ENCODE peak calls at places on chromosomes 16 and 17, in six cellular contexts. One of them, this sample, is unnamed.

GRCh38 chr16:72833969-72834368 is 214.0 kb downstream of the ZFHX3 start:
- DNase-seq in psoas muscle: no peak
- DNase-seq in cardiac fibroblast: no peak
- DNase-seq in PC-9: no peak
- DNase-seq in fibroblast of mammary gland: no peak
- DNase-seq in AG04450: no peak
- DNase-seq in this sample: no peak

GRCh38 chr17:83186751-83187421 is 107.5 kb downstream of the METRNL start:
- DNase-seq in psoas muscle: no peak
- DNase-seq in cardiac fibroblast: no peak
- DNase-seq in PC-9: no peak
- DNase-seq in fibroblast of mammary gland: no peak
- DNase-seq in AG04450: no peak
- DNase-seq in this sample: no peak

GRCh38 chr16:28087675-28088285 is 24.3 kb upstream of the GSG1L start:
- DNase-seq in psoas muscle: no peak
- DNase-seq in cardiac fibroblast: no peak
- DNase-seq in PC-9: no peak
- DNase-seq in fibroblast of mammary gland: no peak
- DNase-seq in AG04450: no peak
- DNase-seq in this sample: no peak

GRCh38 chr17:58229881-58230280 is 8.5 kb upstream of the LPO start:
- DNase-seq in psoas muscle: no peak
- DNase-seq in cardiac fibroblast: no peak
- DNase-seq in PC-9: no peak
- DNase-seq in fibroblast of mammary gland: no peak
- DNase-seq in AG04450: no peak
- DNase-seq in this sample: no peak

GRCh38 chr16:30649725-30650368 is 913 bp upstream of the PRR14 start:
- DNase-seq in psoas muscle: peak; percentile 46
- DNase-seq in cardiac fibroblast: no peak
- DNase-seq in PC-9: no peak
- DNase-seq in fibroblast of mammary gland: no peak
- DNase-seq in AG04450: no peak
- DNase-seq in this sample: no peak

GRCh38 chr17:68585643-68586042 is 15.5 kb downstream of the FAM20A start:
- DNase-seq in psoas muscle: no peak
- DNase-seq in cardiac fibroblast: no peak
- DNase-seq in PC-9: no peak
- DNase-seq in fibroblast of mammary gland: no peak
- DNase-seq in AG04450: no peak
- DNase-seq in this sample: no peak

GRCh38 chr17:37726248-37726647 is 18.6 kb downstream of the HNF1B start:
- DNase-seq in psoas muscle: no peak
- DNase-seq in cardiac fibroblast: no peak
- DNase-seq in PC-9: no peak
- DNase-seq in fibroblast of mammary gland: no peak
- DNase-seq in AG04450: no peak
- DNase-seq in this sample: no peak

GRCh38 chr17:46726106-46726670 is 92.3 kb downstream of the WNT3 start:
- DNase-seq in psoas muscle: no peak
- DNase-seq in cardiac fibroblast: peak; percentile 12
- DNase-seq in PC-9: no peak
- DNase-seq in fibroblast of mammary gland: peak; percentile 61
- DNase-seq in AG04450: no peak
- DNase-seq in this sample: no peak

GRCh38 chr17:34633351-34633750 is 54.0 kb downstream of the TMEM132E start:
- DNase-seq in psoas muscle: no peak
- DNase-seq in cardiac fibroblast: no peak
- DNase-seq in PC-9: no peak
- DNase-seq in fibroblast of mammary gland: no peak
- DNase-seq in AG04450: no peak
- DNase-seq in this sample: no peak

GRCh38 chr17:30449480-30449879 is 27.7 kb upstream of the GOSR1 start:
- DNase-seq in psoas muscle: no peak
- DNase-seq in cardiac fibroblast: peak; percentile 81
- DNase-seq in PC-9: no peak
- DNase-seq in fibroblast of mammary gland: peak; percentile 6
- DNase-seq in AG04450: no peak
- DNase-seq in this sample: peak; percentile 19

GRCh38 chr17:58534901-58535421 is 20.5 kb upstream of the MTMR4 start:
- DNase-seq in psoas muscle: no peak
- DNase-seq in cardiac fibroblast: peak; percentile 47
- DNase-seq in PC-9: no peak
- DNase-seq in fibroblast of mammary gland: peak; percentile 90
- DNase-seq in AG04450: no peak
- DNase-seq in this sample: peak; percentile 72

GRCh38 chr16:30637952-30638351 is 12.8 kb upstream of the PRR14 start:
- DNase-seq in psoas muscle: no peak
- DNase-seq in cardiac fibroblast: peak; percentile 58
- DNase-seq in PC-9: peak; percentile 31
- DNase-seq in fibroblast of mammary gland: peak; percentile 68
- DNase-seq in AG04450: no peak
- DNase-seq in this sample: peak; percentile 71

GRCh38 chr16:35431829-35432663 is 1972.6 kb downstream of the TP53TG3F start:
- DNase-seq in psoas muscle: no peak
- DNase-seq in cardiac fibroblast: no peak
- DNase-seq in PC-9: peak; percentile 46
- DNase-seq in fibroblast of mammary gland: no peak
- DNase-seq in AG04450: no peak
- DNase-seq in this sample: no peak

GRCh38 chr16:51109173-51109572 is 41.9 kb downstream of the SALL1 start:
- DNase-seq in psoas muscle: no peak
- DNase-seq in cardiac fibroblast: no peak
- DNase-seq in PC-9: no peak
- DNase-seq in fibroblast of mammary gland: no peak
- DNase-seq in AG04450: no peak
- DNase-seq in this sample: no peak

GRCh38 chr17:77319211-77320031 is 178.7 kb downstream of the SEC14L1 start:
- DNase-seq in psoas muscle: peak; percentile 91
- DNase-seq in cardiac fibroblast: peak; percentile 85
- DNase-seq in PC-9: peak; percentile 83
- DNase-seq in fibroblast of mammary gland: peak; percentile 91
- DNase-seq in AG04450: no peak
- DNase-seq in this sample: peak; percentile 79

GRCh38 chr17:27497696-27498095 is 41.4 kb downstream of the KSR1 start:
- DNase-seq in psoas muscle: no peak
- DNase-seq in cardiac fibroblast: no peak
- DNase-seq in PC-9: no peak
- DNase-seq in fibroblast of mammary gland: no peak
- DNase-seq in AG04450: no peak
- DNase-seq in this sample: no peak

GRCh38 chr16:22375117-22375962 is 921 bp upstream of the CDR2 start:
- DNase-seq in psoas muscle: no peak
- DNase-seq in cardiac fibroblast: no peak
- DNase-seq in PC-9: no peak
- DNase-seq in fibroblast of mammary gland: no peak
- DNase-seq in AG04450: no peak
- DNase-seq in this sample: no peak

GRCh38 chr16:4509420-4509819 is 29.2 kb downstream of the CDIP1 start:
- DNase-seq in psoas muscle: no peak
- DNase-seq in cardiac fibroblast: no peak
- DNase-seq in PC-9: no peak
- DNase-seq in fibroblast of mammary gland: no peak
- DNase-seq in AG04450: no peak
- DNase-seq in this sample: no peak

GRCh38 chr16:85552980-85553435 is 60.1 kb upstream of the GSE1 start:
- DNase-seq in psoas muscle: no peak
- DNase-seq in cardiac fibroblast: no peak
- DNase-seq in PC-9: no peak
- DNase-seq in fibroblast of mammary gland: no peak
- DNase-seq in AG04450: no peak
- DNase-seq in this sample: no peak
- H3K4me3 ChIP-seq in psoas muscle: peak overlapping the region; percentile 79
- H3K4me3 ChIP-seq in cardiac fibroblast: peak overlapping the region; percentile 25
- H3K4me3 ChIP-seq in PC-9: peak overlapping the region; percentile 72
- H3K4me3 ChIP-seq in fibroblast of mammary gland: peak overlapping the region; percentile 70
- H3K4me3 ChIP-seq in AG04450: peak overlapping the region; percentile 75
- H3K4me3 ChIP-seq in this sample: peak overlapping the region; percentile 70

DNA sequence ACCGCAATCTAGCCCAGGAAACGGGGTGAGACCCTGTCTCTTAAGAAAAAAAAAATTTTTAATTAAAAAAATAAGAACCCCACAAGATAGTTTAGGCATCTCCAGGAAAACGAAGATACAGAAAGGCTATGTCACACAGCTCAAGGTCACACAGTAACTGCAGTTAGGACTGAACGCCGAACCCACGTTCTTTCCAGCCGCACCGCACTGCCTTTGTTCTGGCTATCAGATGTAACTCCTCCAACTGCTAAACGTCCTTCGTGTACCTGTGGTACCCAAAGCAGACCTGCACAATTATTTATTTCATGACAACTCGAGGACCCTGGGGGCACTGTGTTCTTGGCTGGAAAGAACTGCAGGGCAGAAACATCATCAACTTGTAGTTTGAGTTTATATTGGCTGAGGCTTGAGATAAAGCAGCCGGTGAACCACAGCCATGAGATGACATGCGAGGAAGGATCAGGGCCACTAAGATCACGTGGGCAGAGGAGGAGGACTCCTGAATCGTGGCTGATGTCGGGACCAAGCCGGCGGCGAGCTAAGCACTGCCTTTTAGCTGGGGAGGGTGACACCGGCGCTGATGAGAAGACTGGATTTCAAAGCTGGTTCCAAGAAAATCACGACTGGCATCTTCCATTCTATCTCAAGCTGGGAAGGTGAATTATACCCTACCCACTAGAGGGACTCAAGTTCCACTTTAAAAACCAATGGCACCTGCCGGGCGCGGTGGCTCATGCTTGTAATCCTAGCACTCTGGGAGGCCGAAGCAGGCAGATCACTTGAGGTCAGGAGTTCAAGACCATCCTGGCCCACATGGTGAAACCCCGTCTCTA is 20.7 kb upstream of the MNT start:
- DNase-seq in psoas muscle: no peak
- DNase-seq in cardiac fibroblast: no peak
- DNase-seq in PC-9: peak; percentile 21
- DNase-seq in fibroblast of mammary gland: peak; percentile 33
- DNase-seq in AG04450: no peak
- DNase-seq in this sample: peak; percentile 58
- TF ChIP-seq CTCF in psoas muscle: peak; percentile 38
- TF ChIP-seq CTCF in cardiac fibroblast: no peak
- TF ChIP-seq CTCF in PC-9: peak; percentile 41
- TF ChIP-seq CTCF in fibroblast of mammary gland: peak; percentile 17
- TF ChIP-seq CTCF in AG04450: peak; percentile 47
- TF ChIP-seq CTCF in this sample: peak; percentile 47

DNA sequence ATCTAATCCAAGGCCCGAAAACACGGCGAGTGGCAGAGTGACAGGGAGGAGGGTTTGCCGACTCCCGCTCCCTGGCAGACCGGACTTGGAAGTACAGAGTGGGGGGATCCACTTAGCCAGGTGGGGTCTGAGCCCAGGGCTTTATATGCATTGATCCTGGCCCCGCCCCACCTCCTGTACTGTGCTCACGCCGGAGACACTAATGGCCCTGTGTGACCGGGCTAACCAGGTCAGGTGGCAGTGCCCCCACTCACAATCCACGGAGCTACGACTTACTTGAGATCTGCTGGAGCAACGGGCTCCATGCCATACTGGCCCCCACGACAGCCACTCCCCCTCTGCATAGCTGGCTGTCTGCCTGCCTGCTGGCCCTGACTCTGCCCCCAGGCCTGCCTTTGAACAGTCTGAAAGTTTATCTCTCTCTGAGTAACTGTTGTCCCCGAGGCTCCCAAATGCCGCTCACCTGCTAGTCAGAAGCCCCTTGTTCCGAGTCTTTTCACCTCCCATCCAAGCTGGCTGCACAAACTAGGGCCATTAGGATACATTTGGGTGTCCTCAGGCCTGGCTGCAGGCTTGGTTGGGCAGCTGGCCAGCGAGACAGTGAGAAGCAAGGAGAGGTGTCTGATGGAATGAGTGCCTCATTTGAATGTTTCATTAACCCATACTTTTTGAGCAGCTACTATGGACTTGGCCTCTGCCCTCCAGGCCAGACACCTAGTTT is 28.0 kb downstream of the CACNA1G start:
- DNase-seq in psoas muscle: no peak
- DNase-seq in cardiac fibroblast: peak; percentile 32
- DNase-seq in PC-9: no peak
- DNase-seq in fibroblast of mammary gland: no peak
- DNase-seq in AG04450: no peak
- DNase-seq in this sample: peak; percentile 14
- H3K4me3 ChIP-seq in psoas muscle: no peak overlapping the region
- H3K4me3 ChIP-seq in cardiac fibroblast: no peak overlapping the region
- H3K4me3 ChIP-seq in PC-9: no peak overlapping the region
- H3K4me3 ChIP-seq in fibroblast of mammary gland: no peak overlapping the region
- H3K4me3 ChIP-seq in AG04450: no peak overlapping the region
- H3K4me3 ChIP-seq in this sample: no peak overlapping the region

GRCh38 chr16:85555549-85556455 is 57.3 kb upstream of the GSE1 start:
- DNase-seq in psoas muscle: peak; percentile 37
- DNase-seq in cardiac fibroblast: peak; percentile 77
- DNase-seq in PC-9: no peak
- DNase-seq in fibroblast of mammary gland: peak; percentile 30
- DNase-seq in AG04450: no peak
- DNase-seq in this sample: peak; percentile 26

GRCh38 chr16:85557976-85558589 is 55.0 kb upstream of the GSE1 start:
- DNase-seq in psoas muscle: no peak
- DNase-seq in cardiac fibroblast: no peak
- DNase-seq in PC-9: peak; percentile 59
- DNase-seq in fibroblast of mammary gland: no peak
- DNase-seq in AG04450: no peak
- DNase-seq in this sample: no peak

GRCh38 chr16:85554791-85555548 is 58.2 kb upstream of the GSE1 start:
- DNase-seq in psoas muscle: peak; percentile 77
- DNase-seq in cardiac fibroblast: peak; percentile 82
- DNase-seq in PC-9: peak; percentile 23
- DNase-seq in fibroblast of mammary gland: peak; percentile 70
- DNase-seq in AG04450: no peak
- DNase-seq in this sample: peak; percentile 66

GRCh38 chr16:85556456-85557082 is 56.6 kb upstream of the GSE1 start:
- DNase-seq in psoas muscle: peak; percentile 60
- DNase-seq in cardiac fibroblast: peak; percentile 37
- DNase-seq in PC-9: peak; percentile 21
- DNase-seq in fibroblast of mammary gland: no peak
- DNase-seq in AG04450: no peak
- DNase-seq in this sample: no peak

DNA sequence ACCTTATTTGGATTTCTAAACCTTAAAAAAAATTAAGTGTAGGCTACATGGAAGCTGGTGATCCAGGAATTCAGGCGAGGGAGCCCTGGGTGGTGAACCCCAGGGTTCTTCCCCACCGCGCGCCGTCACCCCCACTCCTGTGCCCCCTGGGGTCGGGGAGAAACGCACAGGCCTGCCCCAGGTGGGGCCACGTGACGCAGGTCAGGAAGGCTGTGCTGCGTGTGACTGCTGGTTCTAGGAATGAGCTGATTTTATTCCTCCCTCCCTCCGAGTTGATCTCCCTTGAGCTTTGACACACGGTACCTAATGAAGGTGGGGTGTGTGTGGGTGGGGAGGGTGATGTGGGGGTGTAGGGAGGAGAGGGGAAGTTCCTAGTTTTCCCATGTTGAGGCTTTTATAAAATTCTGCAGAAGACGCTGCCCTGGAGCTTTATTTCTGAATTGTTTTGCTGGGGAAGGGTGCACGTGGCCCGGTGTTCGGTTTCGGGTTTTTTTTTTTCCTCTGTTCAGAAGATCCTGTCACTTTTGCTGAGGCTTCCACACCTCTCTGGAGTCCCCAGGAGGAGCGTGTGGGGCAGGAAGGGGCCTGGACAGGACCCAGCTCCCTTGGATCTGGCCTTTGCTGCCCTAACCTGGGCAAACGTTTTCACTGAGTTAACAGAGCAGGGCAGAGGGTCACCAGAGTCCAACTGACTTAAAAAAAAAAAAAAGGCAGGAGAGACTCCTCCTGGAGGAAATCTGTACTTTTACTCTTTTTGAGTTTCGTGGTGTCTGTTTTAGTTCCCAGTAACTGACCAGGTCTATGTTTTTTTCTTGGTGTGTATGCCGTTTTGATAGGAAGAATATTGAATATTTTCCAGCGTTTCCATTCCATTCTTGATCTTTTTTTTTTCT is 55.8 kb upstream of the GSE1 start:
- DNase-seq in psoas muscle: no peak
- DNase-seq in cardiac fibroblast: peak; percentile 34
- DNase-seq in PC-9: peak; percentile 23
- DNase-seq in fibroblast of mammary gland: no peak
- DNase-seq in AG04450: no peak
- DNase-seq in this sample: peak; percentile 20
- TF ChIP-seq CTCF in psoas muscle: no peak
- TF ChIP-seq CTCF in cardiac fibroblast: no peak
- TF ChIP-seq CTCF in PC-9: peak; percentile 22
- TF ChIP-seq CTCF in fibroblast of mammary gland: peak; percentile 23
- TF ChIP-seq CTCF in AG04450: peak; percentile 15
- TF ChIP-seq CTCF in this sample: peak; percentile 22

This sample was measured in choroid plexus epithelial cell.